ENCODE peak calls at places on chromosome 15, in six cellular contexts. F is lower leg skin, A is pancreas, K is HL-60, Z is lung, I is endothelial cell of umbilical vein. U is an unnamed sample.

GRCh38 chr15:64635486-64635815 is 139.9 kb downstream of the RBPMS2 start:
- DNase-seq in F (no peak), A (peak; percentile 26), K (no peak), Z (peak; percentile 34), I (peak; percentile 68), U (peak; percentile 92)

GRCh38 chr15:36658321-36658720 is 78.9 kb downstream of the CDIN1 start:
- DNase-seq in F (no peak), A (no peak), K (no peak), Z (no peak), I (no peak), U (peak; percentile 74)

GRCh38 chr15:22966321-22967083 is 13.7 kb downstream of the CYFIP1 start:
- DNase-seq in F (no peak), A (no peak), K (no peak), Z (no peak), I (no peak), U (no peak)

GRCh38 chr15:88620995-88621772 is at the start of gene AEN:
- DNase-seq in F (peak; percentile 99), A (peak; percentile 96), K (peak; percentile 95), Z (peak; percentile 95), I (peak; percentile 98), U (peak; percentile 96)

GRCh38 chr15:69412701-69413100 is 1.4 kb upstream of the KIF23 start:
- DNase-seq in F (no peak), A (no peak), K (no peak), Z (no peak), I (no peak), U (no peak)

GRCh38 chr15:80999623-81000036 is 1.1 kb upstream of the TLNRD1 start:
- DNase-seq in F (peak; percentile 88), A (peak; percentile 75), K (peak; percentile 50), Z (no peak), I (no peak), U (no peak)

GRCh38 chr15:48922046-48922445 is 41.7 kb downstream of the SHC4 start:
- DNase-seq in F (no peak), A (no peak), K (no peak), Z (no peak), I (no peak), U (no peak)

GRCh38 chr15:64532921-64533320 is 72.5 kb downstream of the ZNF609 start:
- DNase-seq in F (no peak), A (no peak), K (peak; percentile 82), Z (no peak), I (no peak), U (peak; percentile 17)

GRCh38 chr15:31163769-31164572 is 62.4 kb upstream of the TRPM1 start:
- DNase-seq in F (peak; percentile 40), A (no peak), K (no peak), Z (no peak), I (no peak), U (no peak)

GRCh38 chr15:88497109-88497761 is 29.7 kb downstream of the MRPS11 start:
- DNase-seq in F (no peak), A (no peak), K (no peak), Z (no peak), I (no peak), U (no peak)

GRCh38 chr15:96165775-96166174 is 164.7 kb upstream of the NR2F2 start:
- DNase-seq in F (no peak), A (no peak), K (no peak), Z (no peak), I (no peak), U (no peak)

GRCh38 chr15:35444557-35445204 is 101.3 kb downstream of the DPH6 start:
- DNase-seq in F (no peak), A (no peak), K (peak; percentile 3), Z (no peak), I (peak; percentile 72), U (peak; percentile 70)

GRCh38 chr15:64249842-64250575 is 87.2 kb upstream of the PPIB start:
- DNase-seq in F (no peak), A (no peak), K (no peak), Z (no peak), I (peak; percentile 10), U (peak; percentile 57)

GRCh38 chr15:69035205-69035917 is 20.9 kb downstream of the NOX5 start:
- DNase-seq in F (peak; percentile 84), A (no peak), K (peak; percentile 40), Z (no peak), I (peak; percentile 30), U (no peak)

GRCh38 chr15:97759363-97759762 is 201.1 kb upstream of the ARRDC4 start:
- DNase-seq in F (no peak), A (no peak), K (peak; percentile 66), Z (no peak), I (peak; percentile 62), U (no peak)

GRCh38 chr15:72289597-72290325 is 17.4 kb upstream of the PARP6 start:
- DNase-seq in F (no peak), A (no peak), K (no peak), Z (no peak), I (no peak), U (no peak)

GRCh38 chr15:40343512-40343911 is 2.8 kb upstream of the CCDC9B start:
- DNase-seq in F (no peak), A (no peak), K (no peak), Z (no peak), I (peak; percentile 93), U (peak; percentile 89)

GRCh38 chr15:96362759-96363678 is 32.5 kb downstream of the NR2F2 start:
- DNase-seq in F (no peak), A (no peak), K (no peak), Z (no peak), I (no peak), U (peak; percentile 47)

GRCh38 chr15:95972136-95972553 is 358.4 kb upstream of the NR2F2 start:
- DNase-seq in F (no peak), A (no peak), K (peak; percentile 70), Z (no peak), I (no peak), U (peak; percentile 91)

GRCh38 chr15:52228928-52229327 is 37.7 kb upstream of the GNB5 start:
- DNase-seq in F (peak; percentile 54), A (peak; percentile 69), K (peak; percentile 38), Z (no peak), I (no peak), U (no peak)

GRCh38 chr15:61033938-61034792 is 194.9 kb downstream of the RORA start:
- DNase-seq in F (no peak), A (no peak), K (no peak), Z (no peak), I (peak; percentile 92), U (no peak)

GRCh38 chr15:78083186-78083585 is 5.7 kb upstream of the TBC1D2B start:
- DNase-seq in F (no peak), A (no peak), K (no peak), Z (no peak), I (no peak), U (no peak)

GRCh38 chr15:69493406-69493805 is 40.8 kb downstream of the RPLP1 start:
- DNase-seq in F (peak; percentile 5), A (no peak), K (no peak), Z (no peak), I (no peak), U (no peak)

GRCh38 chr15:80818996-80819395 is 39.8 kb downstream of the CEMIP start:
- DNase-seq in F (no peak), A (no peak), K (no peak), Z (no peak), I (no peak), U (no peak)

GRCh38 chr15:82986442-82986780 is 401 bp downstream of the RAMAC start:
- DNase-seq in F (no peak), A (no peak), K (no peak), Z (no peak), I (no peak), U (no peak)

DNA sequence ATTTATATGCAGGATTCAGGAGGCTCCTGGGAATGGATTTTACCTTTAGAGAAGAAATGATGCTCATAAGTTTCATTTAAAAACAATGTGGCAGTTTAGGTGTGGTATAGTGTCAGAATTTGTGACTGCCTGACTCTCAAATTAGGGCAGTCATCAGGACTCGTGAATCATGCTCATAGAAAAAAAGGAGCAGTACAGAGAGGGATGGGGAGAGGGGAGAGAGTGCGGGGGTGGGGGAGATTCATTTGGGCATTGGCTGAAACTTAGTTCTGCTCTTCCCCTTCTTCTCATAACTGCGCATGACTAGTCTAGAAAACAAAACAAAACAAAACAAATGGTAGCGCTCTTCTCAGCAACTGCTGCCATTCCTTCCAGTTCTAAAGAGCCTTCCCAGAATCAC is 44.3 kb downstream of the PRTG start:
- DNase-seq in F (no peak), A (no peak), K (no peak), Z (no peak), I (no peak), U (no peak)
- H3K4me3 ChIP-seq in F (no peak overlapping the region), A (no peak overlapping the region), K (no peak overlapping the region), Z (no peak overlapping the region), I (no peak overlapping the region), U (no peak overlapping the region)

DNA sequence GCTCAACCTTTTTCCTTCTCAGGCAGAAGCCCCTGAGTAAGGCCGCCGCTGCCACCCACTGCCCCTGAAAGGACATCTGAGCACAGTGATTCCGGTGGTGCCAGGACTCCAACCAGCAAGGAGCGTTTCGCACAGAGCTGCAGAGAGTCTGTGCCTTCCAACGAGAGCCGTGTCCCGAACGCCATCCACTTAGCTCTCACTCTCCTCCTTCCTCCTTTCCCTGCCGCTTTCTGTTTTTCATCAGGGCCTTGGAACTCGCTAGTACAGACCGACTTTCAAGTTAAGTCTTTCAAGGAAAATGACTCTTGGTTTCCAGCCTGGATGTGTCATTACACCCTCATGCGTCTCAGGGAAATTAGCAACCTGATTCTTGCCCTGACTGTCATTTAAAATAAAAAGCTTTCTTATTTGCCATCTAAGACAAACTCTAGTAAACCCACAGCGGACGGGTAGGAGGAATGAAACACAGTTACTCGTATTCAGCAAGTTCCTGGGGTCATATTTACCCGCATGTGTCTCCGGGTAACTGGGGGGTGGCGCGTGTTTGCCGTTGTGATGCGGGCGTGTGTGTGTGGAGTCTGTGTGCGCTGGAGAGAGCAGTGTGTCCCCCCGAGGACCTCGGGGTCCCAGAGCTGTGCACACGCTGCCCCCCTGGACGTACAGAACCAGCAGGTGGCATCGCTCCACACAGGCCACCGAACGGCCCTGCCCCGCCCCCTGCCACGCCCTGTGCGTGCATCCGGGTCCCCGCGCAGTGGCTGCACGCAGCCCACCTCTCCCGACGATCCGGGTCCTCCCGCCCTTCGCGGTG is 30.4 kb upstream of the ALDH1A3 start:
- DNase-seq in F (peak; percentile 83), A (peak; percentile 63), K (no peak), Z (peak; percentile 62), I (peak; percentile 39), U (peak; percentile 58)
- TF ChIP-seq CTCF in F (no peak), A (no peak), K (no peak), Z (no peak), I (peak; percentile 31), U (peak; percentile 36)

DNA sequence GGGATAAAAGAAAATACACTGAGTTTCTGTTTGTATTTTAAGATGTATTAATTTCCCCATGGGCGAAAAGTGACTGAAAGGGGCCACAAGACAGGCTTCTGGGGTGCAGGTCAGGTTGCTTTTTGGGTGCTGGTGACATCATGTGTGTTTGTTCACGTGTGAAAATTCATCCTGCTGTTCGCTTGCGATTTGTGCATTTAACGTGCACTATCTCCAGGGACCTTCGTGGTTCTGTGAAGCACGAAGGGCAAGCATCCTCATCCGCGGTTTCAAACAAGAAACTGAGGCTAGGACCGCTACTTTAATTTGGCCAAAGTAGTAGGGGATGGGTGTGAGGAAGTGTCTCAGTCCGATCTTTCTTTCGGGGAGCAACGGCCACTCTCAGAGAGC is 1.6 kb upstream of the SMAD6 start:
- DNase-seq in F (no peak), A (no peak), K (no peak), Z (no peak), I (no peak), U (no peak)
- H3K4me3 ChIP-seq in F (no peak overlapping the region), A (peak overlapping the region; percentile 67), K (peak overlapping the region; percentile 47), Z (peak overlapping the region; percentile 54), I (peak overlapping the region; percentile 8), U (peak overlapping the region; percentile 65)

DNA sequence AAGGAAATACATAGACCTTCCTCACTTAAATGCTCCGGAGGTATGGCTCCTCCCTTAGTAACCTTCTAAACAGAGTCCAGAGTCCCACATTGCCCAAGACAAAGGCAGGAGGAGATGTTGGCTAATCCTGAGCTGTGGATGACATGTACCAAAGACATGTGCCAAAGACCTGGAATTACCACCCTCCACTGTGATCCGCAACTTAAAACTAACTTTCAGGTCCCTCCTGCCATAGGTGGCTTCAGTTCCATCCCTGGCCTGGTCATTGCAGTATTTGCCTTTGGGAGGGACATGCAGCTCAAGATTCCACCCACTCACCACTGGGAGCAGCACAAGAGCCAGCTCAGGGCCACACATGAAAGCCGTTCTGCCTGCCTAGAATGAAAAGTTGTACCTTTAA is 28.0 kb downstream of the MYZAP start:
- DNase-seq in F (no peak), A (no peak), K (no peak), Z (no peak), I (no peak), U (no peak)
- TF ChIP-seq CTCF in F (no peak), A (no peak), K (no peak), Z (no peak), I (no peak), U (peak; percentile 6)

U was measured in fibroblast of villous mesenchyme.